ENCODE peak calls at places on chromosomes 7 and 10, in five cellular contexts. W is endothelial cell of umbilical vein, Y is ovary, B is A549, C is right lobe of liver. Q is an unnamed sample.

GRCh38 chr10:8349610-8350249 is 295.2 kb downstream of the GATA3 start:
- DNase-seq in Y (no peak), W (no peak), B (no peak), C (no peak), Q (no peak)

GRCh38 chr10:132058111-132058745 is 7.5 kb upstream of the JAKMIP3 start:
- DNase-seq in B (no peak), C (no peak), Y (no peak), W (no peak), Q (no peak)

GRCh38 chr10:118523775-118524174 is 71.7 kb downstream of the PRLHR start:
- DNase-seq in Y (no peak), W (no peak), B (no peak), C (no peak), Q (no peak)

GRCh38 chr10:48463318-48464003 is 141.4 kb downstream of the ARHGAP22 start:
- DNase-seq in Y (no peak), B (no peak), C (peak), W (no peak), Q (no peak)

GRCh38 chr10:90289037-90289436 is 568.8 kb downstream of the HTR7 start:
- DNase-seq in B (no peak), Y (no peak), W (peak), C (no peak), Q (no peak)

GRCh38 chr7:77811895-77812685 is 13.5 kb downstream of the PHTF2 start:
- DNase-seq in B (peak), W (peak), C (no peak), Y (no peak), Q (no peak)

GRCh38 chr10:26759008-26759407 is 61.5 kb downstream of the PDSS1 start:
- DNase-seq in Y (no peak), W (no peak), B (no peak), C (no peak), Q (no peak)

GRCh38 chr10:69318997-69319727 is 40.9 kb downstream of the HK1 start:
- DNase-seq in C (peak), Y (peak), W (peak), B (peak), Q (no peak)

GRCh38 chr10:50990568-50991495 is 83.5 kb upstream of the PRKG1 start:
- DNase-seq in B (no peak), Y (peak), W (peak), C (no peak), Q (no peak)

GRCh38 chr7:154676422-154677073 is 326.4 kb downstream of the PAXIP1 start:
- DNase-seq in W (no peak), Y (no peak), B (no peak), C (no peak), Q (no peak)

GRCh38 chr7:91852263-91852741 is 28.2 kb downstream of the MTERF1 start:
- DNase-seq in C (no peak), W (peak), Y (no peak), B (peak), Q (no peak)

GRCh38 chr7:117800841-117801240 is 72.4 kb downstream of the CTTNBP2 start:
- DNase-seq in B (no peak), W (no peak), C (no peak), Y (no peak), Q (no peak)

GRCh38 chr10:61779950-61780659 is 117.4 kb downstream of the CABCOCO1 start:
- DNase-seq in W (peak), C (no peak), Y (no peak), B (peak), Q (peak)

GRCh38 chr10:69501657-69502056 is 50.4 kb downstream of the TSPAN15 start:
- DNase-seq in W (no peak), Y (no peak), C (no peak), B (no peak), Q (no peak)

GRCh38 chr10:61642692-61643091 is 20.0 kb upstream of the CABCOCO1 start:
- DNase-seq in Y (no peak), B (no peak), C (no peak), W (peak), Q (no peak)

GRCh38 chr7:6271091-6271658 is 1.2 kb downstream of the CYTH3 start:
- DNase-seq in W (peak), C (peak), Y (peak), B (peak), Q (peak)

GRCh38 chr7:93015193-93016084 is 102.3 kb downstream of the SAMD9 start:
- DNase-seq in W (peak), Y (no peak), B (no peak), C (no peak), Q (no peak)

GRCh38 chr7:121510858-121511482 is 114.9 kb upstream of the FAM3C start:
- DNase-seq in W (peak), B (no peak), C (no peak), Y (no peak), Q (no peak)

GRCh38 chr7:46963719-46964118 is 618.2 kb downstream of the TNS3 start:
- DNase-seq in Y (no peak), W (no peak), B (no peak), C (no peak), Q (no peak)

GRCh38 chr10:82609845-82610244 is 734.9 kb downstream of the NRG3 start:
- DNase-seq in B (no peak), W (no peak), C (no peak), Y (no peak), Q (no peak)

DNA sequence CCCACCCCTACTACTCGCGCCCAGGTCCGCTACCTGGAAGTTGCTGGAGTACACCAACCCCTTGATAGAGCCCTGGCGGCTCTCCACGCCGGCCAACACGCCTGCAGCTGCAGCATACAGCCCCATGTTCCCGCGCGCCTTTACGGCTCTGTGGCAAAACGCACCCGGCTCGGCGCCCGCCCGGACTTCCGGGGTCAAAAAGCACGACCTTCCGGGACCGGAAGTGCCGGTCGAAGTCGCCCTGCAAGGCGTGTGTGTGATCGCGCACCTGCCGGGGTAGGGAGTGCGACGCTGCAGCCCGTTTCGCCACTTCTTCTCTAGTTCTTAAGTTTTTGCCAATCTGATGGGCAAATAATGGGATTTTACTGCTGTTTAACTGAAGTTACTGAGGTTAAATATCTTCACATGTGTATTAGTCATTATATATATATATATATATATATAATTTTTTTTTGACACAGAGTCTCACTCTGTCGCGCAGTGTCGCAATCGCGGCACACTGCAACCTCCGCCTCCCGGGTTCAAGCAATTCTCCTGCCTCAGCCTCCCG is at the start of gene NSUN5:
- DNase-seq in W (peak), B (peak), C (peak), Y (peak), Q (peak)
- TF ChIP-seq POLR2A in W (no peak), B (peak), C (peak), Y (no peak), Q (peak)

GRCh38 chr10:92241158-92241500 is 49.7 kb downstream of the CPEB3 start:
- DNase-seq in B (peak), W (no peak), Y (no peak), C (peak), Q (no peak)

GRCh38 chr10:92239600-92240288 is 51.1 kb downstream of the CPEB3 start:
- DNase-seq in Y (peak), B (no peak), W (peak), C (peak), Q (no peak)

GRCh38 chr10:92241501-92241900 is 49.4 kb downstream of the CPEB3 start:
- DNase-seq in Y (no peak), W (no peak), C (no peak), B (no peak), Q (no peak)

GRCh38 chr10:92239185-92239599 is 51.7 kb downstream of the CPEB3 start:
- DNase-seq in C (no peak), W (no peak), B (no peak), Y (no peak), Q (no peak)

DNA sequence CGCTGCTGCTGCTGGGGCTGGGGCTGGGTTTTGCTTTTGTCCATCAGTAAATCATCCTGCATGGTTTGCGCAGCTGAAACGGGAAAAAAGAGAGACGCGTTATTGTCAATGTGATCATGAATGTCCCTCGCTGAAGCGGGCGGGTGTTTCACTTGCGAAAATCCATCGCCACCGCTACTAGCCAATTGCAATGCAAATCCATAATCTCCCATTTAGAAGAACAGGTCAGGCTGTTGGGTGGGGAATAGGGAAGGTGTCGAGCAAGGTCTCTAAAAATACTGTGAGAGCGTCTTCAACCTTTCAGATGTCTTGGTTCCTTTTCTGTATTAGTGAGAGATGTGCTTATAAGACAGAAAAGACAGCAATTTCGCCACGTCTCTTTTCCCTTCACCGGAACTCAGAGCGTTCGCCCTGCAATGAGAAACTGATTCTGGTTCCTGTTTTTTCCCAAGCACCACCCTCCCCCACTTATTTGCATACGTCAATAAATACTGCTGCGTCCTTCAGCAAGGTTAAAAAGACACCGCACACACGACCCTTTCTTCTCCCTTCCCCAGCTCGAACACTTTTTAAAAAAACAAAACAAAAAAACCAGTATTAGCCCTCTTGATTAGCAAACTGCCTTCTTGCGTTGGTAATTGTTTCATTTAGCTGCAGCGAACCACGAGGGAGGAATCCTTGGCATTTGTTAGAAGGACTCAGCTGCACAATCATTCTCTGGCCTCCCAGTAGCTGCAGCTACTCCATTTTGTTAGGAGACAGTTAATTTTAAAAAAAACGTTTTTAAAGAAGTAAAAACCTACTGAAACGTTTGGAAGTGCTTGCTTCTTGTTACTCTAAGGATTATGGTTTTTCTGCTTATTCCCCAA is 50.4 kb downstream of the CPEB3 start:
- DNase-seq in Y (peak), B (peak), W (peak), C (peak), Q (peak)
- TF ChIP-seq POLR2A in Y (peak), B (no peak), W (no peak), C (peak), Q (no peak)

DNA sequence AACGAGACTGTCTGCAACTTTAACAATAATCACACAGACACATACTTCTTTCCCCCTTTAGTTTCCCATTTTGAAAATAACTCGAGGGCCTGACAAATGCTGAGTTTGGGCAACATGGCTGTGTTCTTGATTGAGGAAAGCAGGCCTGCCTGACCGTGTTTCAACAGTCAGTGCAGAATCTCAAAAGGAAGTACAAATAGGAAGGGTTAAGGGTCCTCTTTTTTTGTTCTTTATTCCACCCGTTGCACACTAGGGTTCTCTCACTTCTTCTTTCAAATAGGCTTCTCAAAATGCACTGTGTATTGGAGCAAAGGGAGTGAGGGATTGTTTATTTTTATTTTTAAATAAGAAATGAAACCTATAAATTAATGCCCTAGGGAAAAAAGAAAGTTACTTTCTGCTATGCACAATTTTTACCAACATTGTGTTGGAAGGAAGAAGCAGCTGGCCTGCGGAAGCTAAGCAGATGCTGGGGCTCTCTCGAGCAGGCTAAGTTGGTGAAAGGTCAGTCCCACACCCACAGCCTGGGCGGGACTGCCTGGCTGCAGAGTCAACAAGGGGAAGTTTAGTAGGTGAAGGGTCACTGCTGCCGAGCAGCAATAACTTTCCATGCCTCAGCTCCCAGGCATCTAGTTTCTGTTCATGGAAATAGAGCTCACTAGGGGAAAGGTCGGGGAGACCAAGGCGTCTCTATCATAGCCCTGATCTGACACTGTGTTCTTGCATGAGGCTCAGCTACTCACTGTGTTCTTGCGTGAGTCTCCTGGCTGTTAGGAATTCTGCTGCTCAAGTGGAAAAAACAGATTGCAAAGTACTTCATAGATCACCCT is 12.2 kb upstream of the PDK4 start:
- DNase-seq in C (peak), W (peak), Y (peak), B (peak), Q (peak)
- TF ChIP-seq POLR2A in C (peak), W (no peak), Y (peak), B (no peak), Q (no peak)

DNA sequence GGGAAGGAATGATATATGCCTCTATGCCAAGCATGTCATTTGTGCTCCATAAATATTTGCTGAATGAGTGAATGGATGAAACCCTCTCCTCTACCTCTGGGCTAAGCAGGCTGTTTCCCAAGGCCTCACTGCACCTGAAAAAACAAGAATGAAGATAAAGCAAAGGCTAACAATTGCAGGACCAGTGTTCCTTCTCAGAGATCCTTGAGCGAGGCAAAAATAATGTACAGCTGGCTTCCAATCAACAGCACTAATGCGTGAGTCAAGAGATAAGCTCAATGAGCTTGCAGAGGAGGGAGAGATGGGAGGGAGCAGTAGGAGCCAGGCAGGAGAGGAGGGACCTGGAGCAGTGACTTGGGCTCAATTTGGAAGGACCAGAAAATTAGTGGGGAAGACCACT is 144.5 kb upstream of the NFE2L3 start:
- DNase-seq in W (no peak), B (no peak), Y (no peak), C (no peak), Q (no peak)
- TF ChIP-seq POLR2A in W (no peak), B (no peak), Y (no peak), C (no peak), Q (no peak)

DNA sequence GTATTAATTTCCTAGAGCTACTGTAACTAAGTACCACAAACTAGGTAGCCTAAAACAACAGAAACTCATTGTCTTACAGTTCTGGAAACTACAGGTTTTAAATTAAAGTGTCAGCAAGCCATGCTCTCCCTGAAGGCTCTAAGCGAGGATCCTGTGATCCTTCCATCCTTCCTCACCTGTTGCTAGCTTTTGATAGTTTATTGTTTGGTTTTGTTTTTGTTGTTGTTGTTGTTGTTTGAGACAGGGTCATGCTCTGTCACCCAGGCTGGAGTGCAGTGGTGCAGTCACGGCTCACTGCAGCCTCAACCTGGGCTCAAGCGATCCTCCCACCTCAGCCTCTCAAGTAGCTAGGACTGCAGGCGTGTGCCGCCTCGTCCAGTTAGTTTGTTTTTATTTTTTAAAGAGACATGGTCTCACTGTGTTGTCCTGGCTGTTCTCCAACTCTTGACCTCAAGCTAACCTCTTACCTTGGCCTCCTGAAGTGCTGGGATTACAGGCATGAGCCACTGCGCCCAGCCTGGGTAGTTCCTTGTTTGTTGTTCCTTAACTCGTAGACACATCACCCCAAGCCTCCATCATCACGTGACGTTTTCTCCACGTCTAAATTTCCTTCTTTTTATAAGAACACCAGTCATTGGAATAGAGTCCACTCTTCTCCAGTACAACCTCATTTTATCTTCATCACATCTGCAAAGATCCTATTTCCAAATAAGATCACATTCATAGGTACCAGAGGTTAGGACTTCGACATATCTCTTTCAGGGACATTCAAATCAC is 109.1 kb downstream of the AKR1D1 start:
- DNase-seq in Y (no peak), W (no peak), C (no peak), B (no peak), Q (no peak)
- TF ChIP-seq POLR2A in Y (no peak), W (no peak), C (no peak), B (no peak), Q (no peak)

DNA sequence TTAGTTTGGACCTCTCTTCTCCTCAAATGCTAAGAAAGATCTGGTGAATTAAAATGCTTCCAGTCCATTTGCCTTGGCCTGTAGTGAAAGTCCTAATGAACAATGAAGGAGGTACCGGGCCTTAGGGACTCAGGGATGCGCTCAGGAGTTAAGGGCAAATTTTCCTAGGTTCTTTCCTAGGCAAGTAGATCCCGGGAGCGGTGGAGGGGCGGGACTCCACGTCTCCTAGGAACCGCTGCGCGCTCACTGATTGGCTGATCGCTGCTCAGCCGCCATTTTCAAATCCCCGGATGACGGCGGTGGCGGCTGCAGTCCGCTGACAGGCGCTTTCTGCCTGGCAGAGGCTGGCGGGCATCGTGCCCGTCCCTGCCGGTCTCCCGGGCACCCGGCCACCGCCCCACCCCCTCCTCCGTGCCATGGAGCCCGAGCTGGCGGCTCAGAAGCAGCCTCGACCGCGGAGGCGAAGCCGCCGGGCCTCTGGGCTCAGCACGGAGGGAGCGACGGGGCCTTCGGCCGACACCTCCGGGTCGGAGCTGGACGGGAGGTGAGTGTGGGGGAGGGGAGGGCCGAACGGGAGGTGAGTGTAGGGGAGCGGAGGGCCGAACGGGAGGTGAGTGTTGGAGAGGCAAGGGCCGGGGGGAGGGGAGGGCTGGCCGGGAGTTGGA is at the start of gene NET1:
- DNase-seq in Y (peak), B (peak), C (peak), W (peak), Q (peak)
- TF ChIP-seq POLR2A in Y (no peak), B (peak), C (peak), W (no peak), Q (peak)

DNA sequence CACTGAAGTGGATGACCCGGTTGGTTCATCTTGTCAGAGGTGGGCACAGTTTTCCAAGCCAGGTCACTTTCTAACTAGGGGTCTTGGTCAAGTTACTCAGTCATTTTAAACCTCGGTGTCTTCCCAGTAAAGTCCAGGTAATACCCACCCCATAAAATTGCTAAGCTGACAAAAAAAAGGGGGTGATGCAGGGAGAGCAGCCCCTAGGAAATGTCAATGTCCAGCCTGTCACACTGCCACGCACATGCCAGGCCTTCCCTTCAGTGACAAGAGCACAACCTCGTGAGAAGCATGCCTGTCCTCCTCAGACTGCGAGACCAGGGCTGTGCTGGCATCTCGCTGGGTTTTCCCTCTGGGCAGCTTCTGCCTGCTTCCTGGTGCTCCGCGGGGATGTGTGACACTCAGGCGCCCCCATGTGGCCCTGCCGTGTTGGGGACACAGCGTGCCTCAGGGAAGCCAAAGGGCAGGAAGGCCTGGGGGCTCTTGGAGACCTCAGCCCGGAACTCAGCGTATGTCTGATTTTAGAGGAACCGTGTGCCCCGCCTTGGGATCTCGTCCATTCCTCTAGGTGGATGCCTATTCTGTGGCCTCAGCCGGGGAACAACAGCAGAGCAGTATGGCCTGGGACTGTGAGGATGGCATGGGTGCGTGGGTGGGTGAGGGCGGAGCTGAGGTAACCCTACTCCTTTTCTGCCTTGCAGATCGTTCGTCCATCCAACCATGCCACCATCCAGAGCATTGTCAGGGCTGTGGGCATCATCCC is 10.2 kb upstream of the GDF2 start:
- DNase-seq in Y (peak), B (peak), C (peak), W (peak), Q (peak)
- TF ChIP-seq POLR2A in Y (no peak), B (no peak), C (no peak), W (no peak), Q (no peak)

GRCh38 chr7:100271716-100272537 is 35.6 kb upstream of the SPDYE3 start:
- DNase-seq in W (peak), Y (peak), B (peak), C (peak), Q (peak)
- TF ChIP-seq POLR2A in W (no peak), Y (no peak), B (peak), C (peak), Q (peak)

Q was measured in H54.